ENCODE peak calls at places on chromosomes 11 and 22, in six cellular contexts. One of them, this sample, is unnamed.
A peak's percentile ranks its signal among the peaks of the same experiment; 100 is the strongest.

GRCh38 chr11:119055901-119056300 is 1.1 kb downstream of the HYOU1 start:
- DNase-seq in fibroblast of the aortic adventitia: peak; percentile 35
- DNase-seq in WERI-Rb-1: no peak
- DNase-seq in AG09309: no peak
- DNase-seq in epithelial cell of esophagus: peak; percentile 42
- DNase-seq in Caco-2: no peak
- DNase-seq in this sample: peak; percentile 38

GRCh38 chr22:30228509-30229359 is 17.8 kb downstream of the LIF start:
- DNase-seq in fibroblast of the aortic adventitia: no peak
- DNase-seq in WERI-Rb-1: no peak
- DNase-seq in AG09309: no peak
- DNase-seq in epithelial cell of esophagus: peak; percentile 84
- DNase-seq in Caco-2: no peak
- DNase-seq in this sample: no peak

GRCh38 chr11:133724116-133724515 is 121.2 kb downstream of the SPATA19 start:
- DNase-seq in fibroblast of the aortic adventitia: no peak
- DNase-seq in WERI-Rb-1: peak; percentile 44
- DNase-seq in AG09309: no peak
- DNase-seq in epithelial cell of esophagus: no peak
- DNase-seq in Caco-2: no peak
- DNase-seq in this sample: no peak

GRCh38 chr11:71311928-71312510 is 59.6 kb upstream of the SHANK2 start:
- DNase-seq in fibroblast of the aortic adventitia: no peak
- DNase-seq in WERI-Rb-1: no peak
- DNase-seq in AG09309: no peak
- DNase-seq in epithelial cell of esophagus: no peak
- DNase-seq in Caco-2: no peak
- DNase-seq in this sample: no peak

GRCh38 chr11:64080390-64080789 is 44.7 kb downstream of the FLRT1 start:
- DNase-seq in fibroblast of the aortic adventitia: no peak
- DNase-seq in WERI-Rb-1: no peak
- DNase-seq in AG09309: no peak
- DNase-seq in epithelial cell of esophagus: no peak
- DNase-seq in Caco-2: no peak
- DNase-seq in this sample: no peak

GRCh38 chr11:34513674-34513995 is at the start of gene ELF5:
- DNase-seq in fibroblast of the aortic adventitia: no peak
- DNase-seq in WERI-Rb-1: no peak
- DNase-seq in AG09309: no peak
- DNase-seq in epithelial cell of esophagus: no peak
- DNase-seq in Caco-2: peak; percentile 47
- DNase-seq in this sample: no peak

GRCh38 chr22:30878516-30879365 is 89.8 kb downstream of the MORC2 start:
- DNase-seq in fibroblast of the aortic adventitia: no peak
- DNase-seq in WERI-Rb-1: peak; percentile 22
- DNase-seq in AG09309: no peak
- DNase-seq in epithelial cell of esophagus: no peak
- DNase-seq in Caco-2: no peak
- DNase-seq in this sample: no peak

GRCh38 chr22:44211946-44212930 is 31.5 kb downstream of the PARVG start:
- DNase-seq in fibroblast of the aortic adventitia: peak; percentile 81
- DNase-seq in WERI-Rb-1: peak; percentile 56
- DNase-seq in AG09309: peak; percentile 23
- DNase-seq in epithelial cell of esophagus: no peak
- DNase-seq in Caco-2: no peak
- DNase-seq in this sample: no peak

GRCh38 chr22:22600862-22601261 is 41.8 kb upstream of the PRAME start:
- DNase-seq in fibroblast of the aortic adventitia: no peak
- DNase-seq in WERI-Rb-1: no peak
- DNase-seq in AG09309: no peak
- DNase-seq in epithelial cell of esophagus: no peak
- DNase-seq in Caco-2: no peak
- DNase-seq in this sample: no peak

GRCh38 chr22:40247976-40248375 is 70.3 kb downstream of the TNRC6B start:
- DNase-seq in fibroblast of the aortic adventitia: no peak
- DNase-seq in WERI-Rb-1: no peak
- DNase-seq in AG09309: no peak
- DNase-seq in epithelial cell of esophagus: no peak
- DNase-seq in Caco-2: no peak
- DNase-seq in this sample: no peak

GRCh38 chr22:43002198-43002577 is 12.8 kb downstream of the PACSIN2 start:
- DNase-seq in fibroblast of the aortic adventitia: peak; percentile 90
- DNase-seq in WERI-Rb-1: no peak
- DNase-seq in AG09309: no peak
- DNase-seq in epithelial cell of esophagus: peak; percentile 85
- DNase-seq in Caco-2: no peak
- DNase-seq in this sample: peak; percentile 78

GRCh38 chr11:99911116-99911515 is 776.0 kb upstream of the ARHGAP42 start:
- DNase-seq in fibroblast of the aortic adventitia: no peak
- DNase-seq in WERI-Rb-1: no peak
- DNase-seq in AG09309: no peak
- DNase-seq in epithelial cell of esophagus: no peak
- DNase-seq in Caco-2: no peak
- DNase-seq in this sample: no peak

GRCh38 chr11:102666331-102666957 is 39.1 kb downstream of the MMP27 start:
- DNase-seq in fibroblast of the aortic adventitia: peak; percentile 67
- DNase-seq in WERI-Rb-1: peak; percentile 24
- DNase-seq in AG09309: peak; percentile 8
- DNase-seq in epithelial cell of esophagus: peak; percentile 53
- DNase-seq in Caco-2: peak; percentile 68
- DNase-seq in this sample: peak; percentile 65

GRCh38 chr22:49905465-49905864 is 12.8 kb downstream of the ALG12 start:
- DNase-seq in fibroblast of the aortic adventitia: no peak
- DNase-seq in WERI-Rb-1: no peak
- DNase-seq in AG09309: no peak
- DNase-seq in epithelial cell of esophagus: no peak
- DNase-seq in Caco-2: no peak
- DNase-seq in this sample: no peak

GRCh38 chr11:124801014-124801413 is 808 bp upstream of the MSANTD2 start:
- DNase-seq in fibroblast of the aortic adventitia: peak; percentile 39
- DNase-seq in WERI-Rb-1: no peak
- DNase-seq in AG09309: no peak
- DNase-seq in epithelial cell of esophagus: peak; percentile 57
- DNase-seq in Caco-2: no peak
- DNase-seq in this sample: peak; percentile 57

GRCh38 chr11:32420937-32421532 is 14.3 kb downstream of the WT1 start:
- DNase-seq in fibroblast of the aortic adventitia: no peak
- DNase-seq in WERI-Rb-1: no peak
- DNase-seq in AG09309: no peak
- DNase-seq in epithelial cell of esophagus: no peak
- DNase-seq in Caco-2: no peak
- DNase-seq in this sample: no peak

GRCh38 chr22:49599691-49600451 is 227.8 kb downstream of the BRD1 start:
- DNase-seq in fibroblast of the aortic adventitia: no peak
- DNase-seq in WERI-Rb-1: no peak
- DNase-seq in AG09309: no peak
- DNase-seq in epithelial cell of esophagus: no peak
- DNase-seq in Caco-2: no peak
- DNase-seq in this sample: no peak

GRCh38 chr22:47446331-47446730 is 683.9 kb downstream of the TBC1D22A start:
- DNase-seq in fibroblast of the aortic adventitia: no peak
- DNase-seq in WERI-Rb-1: no peak
- DNase-seq in AG09309: no peak
- DNase-seq in epithelial cell of esophagus: no peak
- DNase-seq in Caco-2: no peak
- DNase-seq in this sample: no peak

GRCh38 chr11:34339149-34340064 is 18.4 kb downstream of the ABTB2 start:
- DNase-seq in fibroblast of the aortic adventitia: peak; percentile 34
- DNase-seq in WERI-Rb-1: no peak
- DNase-seq in AG09309: no peak
- DNase-seq in epithelial cell of esophagus: no peak
- DNase-seq in Caco-2: peak; percentile 35
- DNase-seq in this sample: peak; percentile 31

GRCh38 chr22:46075764-46076531 is 74.4 kb upstream of the PPARA start:
- DNase-seq in fibroblast of the aortic adventitia: peak; percentile 30
- DNase-seq in WERI-Rb-1: no peak
- DNase-seq in AG09309: no peak
- DNase-seq in epithelial cell of esophagus: no peak
- DNase-seq in Caco-2: no peak
- DNase-seq in this sample: no peak

GRCh38 chr11:69360606-69361005 is 66.7 kb downstream of the MYEOV start:
- DNase-seq in fibroblast of the aortic adventitia: no peak
- DNase-seq in WERI-Rb-1: no peak
- DNase-seq in AG09309: no peak
- DNase-seq in epithelial cell of esophagus: no peak
- DNase-seq in Caco-2: no peak
- DNase-seq in this sample: no peak

GRCh38 chr11:63574856-63575602 is 11.8 kb upstream of the PLAAT2 start:
- DNase-seq in fibroblast of the aortic adventitia: peak; percentile 71
- DNase-seq in WERI-Rb-1: no peak
- DNase-seq in AG09309: no peak
- DNase-seq in epithelial cell of esophagus: peak; percentile 53
- DNase-seq in Caco-2: peak; percentile 75
- DNase-seq in this sample: peak; percentile 24

GRCh38 chr22:37485006-37485713 is 1.0 kb downstream of the MFNG start:
- DNase-seq in fibroblast of the aortic adventitia: no peak
- DNase-seq in WERI-Rb-1: peak; percentile 30
- DNase-seq in AG09309: no peak
- DNase-seq in epithelial cell of esophagus: no peak
- DNase-seq in Caco-2: no peak
- DNase-seq in this sample: no peak

GRCh38 chr22:25490869-25491268 is 73.6 kb upstream of the GRK3 start:
- DNase-seq in fibroblast of the aortic adventitia: no peak
- DNase-seq in WERI-Rb-1: no peak
- DNase-seq in AG09309: no peak
- DNase-seq in epithelial cell of esophagus: no peak
- DNase-seq in Caco-2: no peak
- DNase-seq in this sample: no peak

DNA sequence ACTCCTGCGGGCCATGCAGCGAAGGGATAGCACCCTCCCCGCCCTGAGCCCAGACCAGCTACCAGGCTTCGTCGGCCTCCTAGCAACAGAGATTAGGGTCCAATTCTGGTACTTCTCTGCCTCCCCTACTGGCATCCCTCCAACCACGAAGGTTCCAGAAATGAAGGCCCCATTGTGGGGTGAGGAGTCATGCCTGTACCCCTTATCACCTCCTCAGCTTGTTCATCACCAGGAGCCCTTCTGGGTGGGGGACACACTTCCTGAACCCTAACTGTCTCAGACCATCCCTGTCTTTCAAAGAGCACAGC is 1.8 kb downstream of the PHLDA2 start:
- DNase-seq in fibroblast of the aortic adventitia: no peak
- DNase-seq in WERI-Rb-1: no peak
- DNase-seq in AG09309: no peak
- DNase-seq in epithelial cell of esophagus: no peak
- DNase-seq in Caco-2: no peak
- DNase-seq in this sample: no peak
- H3K4me3 ChIP-seq in fibroblast of the aortic adventitia: peak overlapping the region; percentile 74
- H3K4me3 ChIP-seq in WERI-Rb-1: no peak overlapping the region
- H3K4me3 ChIP-seq in AG09309: peak overlapping the region; percentile 86
- H3K4me3 ChIP-seq in epithelial cell of esophagus: peak overlapping the region; percentile 70
- H3K4me3 ChIP-seq in Caco-2: no peak overlapping the region
- H3K4me3 ChIP-seq in this sample: peak overlapping the region; percentile 71

DNA sequence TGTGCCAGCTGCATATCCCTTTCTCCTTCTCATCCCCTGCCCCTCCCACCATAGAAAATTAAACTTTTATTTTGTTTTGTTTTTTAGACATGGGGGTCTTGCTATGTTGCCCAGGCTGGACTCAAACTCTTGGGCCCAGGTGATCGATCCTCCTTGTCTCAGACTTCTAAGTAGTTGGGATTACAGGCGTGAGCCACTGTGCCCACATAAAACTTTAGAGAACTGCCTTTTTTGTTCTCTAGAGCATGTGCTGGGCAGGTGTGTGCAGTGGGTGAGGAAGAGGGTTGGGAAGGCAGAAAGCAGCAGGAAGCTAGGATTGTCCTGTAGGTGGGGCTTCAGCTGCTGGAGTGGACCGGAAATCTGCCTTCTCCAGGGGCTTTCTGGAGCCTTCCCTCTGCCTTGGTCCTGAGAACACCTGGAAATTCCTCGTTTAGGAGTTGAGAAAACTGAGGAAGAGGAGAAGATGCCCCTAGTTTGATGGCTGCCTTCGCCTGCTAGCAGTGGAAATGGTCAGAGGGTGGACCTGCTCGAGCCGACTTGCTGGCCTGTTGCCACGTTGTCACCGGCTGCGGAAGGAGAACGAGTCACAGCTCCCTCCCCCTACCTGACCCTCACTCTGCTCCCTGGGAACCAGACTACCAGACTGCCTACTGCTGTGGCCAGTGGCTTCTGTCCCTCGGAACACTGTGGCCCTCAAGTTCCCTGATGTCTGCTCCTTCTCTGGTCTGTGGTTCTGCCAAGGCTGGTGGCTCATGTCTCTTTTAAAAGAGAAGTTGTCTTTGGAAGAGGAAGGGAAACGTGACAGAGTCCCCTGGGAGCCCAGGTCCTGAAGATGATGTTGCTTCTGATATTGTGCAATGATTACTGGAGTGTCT is 4.0 kb downstream of the ST14 start:
- DNase-seq in fibroblast of the aortic adventitia: no peak
- DNase-seq in WERI-Rb-1: no peak
- DNase-seq in AG09309: no peak
- DNase-seq in epithelial cell of esophagus: no peak
- DNase-seq in Caco-2: no peak
- DNase-seq in this sample: no peak
- TF ChIP-seq CTCF in fibroblast of the aortic adventitia: no peak
- TF ChIP-seq CTCF in WERI-Rb-1: no peak
- TF ChIP-seq CTCF in AG09309: no peak
- TF ChIP-seq CTCF in epithelial cell of esophagus: no peak
- TF ChIP-seq CTCF in Caco-2: peak; percentile 52
- TF ChIP-seq CTCF in this sample: no peak

GRCh38 chr11:66259225-66259624 is 9.2 kb upstream of the RAB1B start:
- DNase-seq in fibroblast of the aortic adventitia: no peak
- DNase-seq in WERI-Rb-1: no peak
- DNase-seq in AG09309: no peak
- DNase-seq in epithelial cell of esophagus: no peak
- DNase-seq in Caco-2: no peak
- DNase-seq in this sample: no peak
- H3K4me3 ChIP-seq in fibroblast of the aortic adventitia: no peak overlapping the region
- H3K4me3 ChIP-seq in WERI-Rb-1: no peak overlapping the region
- H3K4me3 ChIP-seq in AG09309: no peak overlapping the region
- H3K4me3 ChIP-seq in epithelial cell of esophagus: no peak overlapping the region
- H3K4me3 ChIP-seq in Caco-2: no peak overlapping the region
- H3K4me3 ChIP-seq in this sample: no peak overlapping the region

GRCh38 chr11:26792956-26793355 is 71.1 kb upstream of the SLC5A12 start:
- DNase-seq in fibroblast of the aortic adventitia: peak; percentile 61
- DNase-seq in WERI-Rb-1: no peak
- DNase-seq in AG09309: peak; percentile 17
- DNase-seq in epithelial cell of esophagus: no peak
- DNase-seq in Caco-2: no peak
- DNase-seq in this sample: no peak
- TF ChIP-seq CTCF in fibroblast of the aortic adventitia: no peak
- TF ChIP-seq CTCF in WERI-Rb-1: no peak
- TF ChIP-seq CTCF in AG09309: no peak
- TF ChIP-seq CTCF in epithelial cell of esophagus: no peak
- TF ChIP-seq CTCF in Caco-2: no peak
- TF ChIP-seq CTCF in this sample: no peak

DNA sequence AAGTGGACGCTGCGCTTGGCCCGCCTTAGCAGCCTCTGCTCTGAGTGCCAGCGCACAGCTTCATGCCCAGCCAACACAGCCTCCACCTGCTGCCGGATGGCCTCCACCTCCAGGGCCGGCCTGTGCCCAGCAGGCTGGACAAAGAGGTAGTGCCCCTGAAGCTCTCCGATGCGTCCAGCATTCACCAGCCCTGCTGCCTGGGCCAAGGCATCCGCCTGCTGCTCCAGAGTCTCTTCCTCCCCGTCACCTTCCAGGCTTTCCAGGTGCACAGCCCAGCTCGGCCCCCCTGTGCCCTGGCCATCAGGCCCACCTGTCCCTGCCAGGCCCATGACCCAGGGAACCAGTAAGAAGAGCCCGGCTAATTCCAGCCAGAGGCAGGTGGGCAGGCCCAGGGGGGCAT is 2.5 kb downstream of the PCSK7 start:
- DNase-seq in fibroblast of the aortic adventitia: no peak
- DNase-seq in WERI-Rb-1: no peak
- DNase-seq in AG09309: no peak
- DNase-seq in epithelial cell of esophagus: no peak
- DNase-seq in Caco-2: no peak
- DNase-seq in this sample: no peak
- H3K4me3 ChIP-seq in fibroblast of the aortic adventitia: no peak overlapping the region
- H3K4me3 ChIP-seq in WERI-Rb-1: no peak overlapping the region
- H3K4me3 ChIP-seq in AG09309: no peak overlapping the region
- H3K4me3 ChIP-seq in epithelial cell of esophagus: no peak overlapping the region
- H3K4me3 ChIP-seq in Caco-2: no peak overlapping the region
- H3K4me3 ChIP-seq in this sample: no peak overlapping the region